ENCODE peak calls at places on chromosome 10, in four cellular contexts. P is body of pancreas, Z is cardiac muscle cell, I is HepG2. R is an unnamed sample.

GRCh38 chr10:72692897-72693598 is 1.1 kb downstream of the MCU start:
- DNase-seq in P (no peak), Z (peak; percentile 19), I (no peak), R (peak; percentile 61)

GRCh38 chr10:58513189-58514101 is 773 bp downstream of the BICC1 start:
- DNase-seq in P (peak; percentile 46), Z (peak; percentile 65), I (no peak), R (peak; percentile 51)

GRCh38 chr10:73998623-73999622 is 1.0 kb downstream of the VCL start:
- DNase-seq in P (peak; percentile 69), Z (peak; percentile 65), I (peak; percentile 27), R (peak; percentile 72)

GRCh38 chr10:68103867-68104255 is 5.4 kb upstream of the MYPN start:
- DNase-seq in P (no peak), Z (no peak), I (no peak), R (no peak)

GRCh38 chr10:29534590-29534989 is 100.2 kb downstream of the SVIL start:
- DNase-seq in P (no peak), Z (no peak), I (no peak), R (no peak)

GRCh38 chr10:6119423-6119822 is 30.6 kb downstream of the RBM17 start:
- DNase-seq in P (no peak), Z (no peak), I (no peak), R (no peak)

GRCh38 chr10:69383485-69384089 is 33.1 kb downstream of the TACR2 start:
- DNase-seq in P (no peak), Z (no peak), I (peak; percentile 13), R (no peak)

GRCh38 chr10:8095962-8096361 is 41.5 kb downstream of the GATA3 start:
- DNase-seq in P (no peak), Z (no peak), I (no peak), R (no peak)

GRCh38 chr10:115417585-115418265 is 324.6 kb downstream of the ATRNL1 start:
- DNase-seq in P (peak; percentile 36), Z (peak; percentile 64), I (peak; percentile 60), R (no peak)

GRCh38 chr10:23171232-23171876 is 20.8 kb upstream of the PTF1A start:
- DNase-seq in P (peak; percentile 56), Z (peak; percentile 84), I (no peak), R (no peak)

GRCh38 chr10:49281461-49281860 is 17.5 kb upstream of the C10orf71 start:
- DNase-seq in P (no peak), Z (no peak), I (no peak), R (no peak)

GRCh38 chr10:33422779-33423520 is 88.5 kb upstream of the NRP1 start:
- DNase-seq in P (peak; percentile 93), Z (no peak), I (no peak), R (no peak)

GRCh38 chr10:6299743-6300105 is 97.0 kb downstream of the PFKFB3 start:
- DNase-seq in P (no peak), Z (no peak), I (no peak), R (no peak)

GRCh38 chr10:44821290-44821689 is 89.8 kb upstream of the TMEM72 start:
- DNase-seq in P (no peak), Z (no peak), I (peak; percentile 13), R (no peak)

GRCh38 chr10:91206427-91206826 is 14.0 kb upstream of the PCGF5 start:
- DNase-seq in P (no peak), Z (no peak), I (peak; percentile 57), R (no peak)

GRCh38 chr10:69335063-69335587 is 56.8 kb downstream of the HK1 start:
- DNase-seq in P (peak; percentile 67), Z (no peak), I (no peak), R (no peak)

GRCh38 chr10:29239569-29240472 is 49.0 kb upstream of the LYZL1 start:
- DNase-seq in P (no peak), Z (peak; percentile 51), I (peak; percentile 57), R (no peak)

GRCh38 chr10:112675560-112676083 is 228.6 kb downstream of the VTI1A start:
- DNase-seq in P (no peak), Z (no peak), I (no peak), R (no peak)

GRCh38 chr10:103153765-103154197 is 39.3 kb downstream of the NT5C2 start:
- DNase-seq in P (no peak), Z (no peak), I (peak; percentile 29), R (no peak)

GRCh38 chr10:70578371-70578947 is 24.1 kb downstream of the PRF1 start:
- DNase-seq in P (peak; percentile 18), Z (peak; percentile 29), I (peak; percentile 68), R (no peak)

GRCh38 chr10:104941662-104942061 is 300.6 kb downstream of the SORCS3 start:
- DNase-seq in P (no peak), Z (peak; percentile 34), I (no peak), R (no peak)

GRCh38 chr10:44046605-44047004 is 338.3 kb downstream of the CXCL12 start:
- DNase-seq in P (peak; percentile 62), Z (no peak), I (no peak), R (no peak)

GRCh38 chr10:114758331-114758730 is 63.2 kb upstream of the FHIP2A start:
- DNase-seq in P (no peak), Z (no peak), I (no peak), R (no peak)

GRCh38 chr10:69750011-69750373 is 51.7 kb upstream of the COL13A1 start:
- DNase-seq in P (no peak), Z (no peak), I (no peak), R (no peak)

GRCh38 chr10:62817120-62817762 is 1.1 kb upstream of the EGR2 start:
- DNase-seq in P (peak; percentile 49), Z (peak; percentile 41), I (no peak), R (peak; percentile 56)

GRCh38 chr10:118096022-118096421 is 49.3 kb upstream of the RAB11FIP2 start:
- DNase-seq in P (no peak), Z (no peak), I (no peak), R (no peak)

GRCh38 chr10:122845783-122846332 is at the start of gene CUZD1:
- DNase-seq in P (peak; percentile 97), Z (no peak), I (no peak), R (no peak)

GRCh38 chr10:126133906-126134703 is 237.7 kb downstream of the FANK1 start:
- DNase-seq in P (no peak), Z (no peak), I (no peak), R (no peak)

GRCh38 chr10:73931767-73932624 is 21.1 kb downstream of the PLAU start:
- DNase-seq in P (peak; percentile 74), Z (no peak), I (peak; percentile 32), R (peak; percentile 40)

GRCh38 chr10:21626457-21627161 is 92.6 kb downstream of the MLLT10 start:
- DNase-seq in P (no peak), Z (no peak), I (no peak), R (no peak)

GRCh38 chr10:133058267-133059092 is 29.2 kb upstream of the ADGRA1 start:
- DNase-seq in P (no peak), Z (no peak), I (no peak), R (no peak)

DNA sequence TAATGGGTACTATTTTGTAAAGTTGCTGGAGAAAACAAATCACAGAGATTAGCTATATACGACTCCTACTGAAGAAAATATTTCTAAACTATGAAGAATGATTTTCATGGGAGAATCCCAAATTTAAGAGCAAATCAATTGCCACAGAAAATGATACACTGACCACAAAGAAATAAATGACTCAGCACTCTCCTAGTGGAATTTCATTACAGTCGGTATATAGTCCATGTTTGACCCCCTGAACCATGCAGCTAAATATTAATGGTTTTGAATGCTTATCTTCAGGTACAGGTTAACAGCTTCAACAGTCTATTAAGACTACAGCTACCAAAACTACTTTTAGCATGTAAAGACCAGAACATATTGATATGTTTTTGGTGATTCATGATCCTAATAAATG is 65.0 kb downstream of the IDE start:
- DNase-seq in P (no peak), Z (no peak), I (no peak), R (no peak)
- H3K36me3 ChIP-seq in P (peaks cover 7% of the 10 kb centered on the region), Z (peaks cover 9% of the 10 kb centered on the region), I (peaks cover 55% of the 10 kb centered on the region), R (peaks cover 3% of the 10 kb centered on the region)

GRCh38 chr10:125016123-125016522 is 74.2 kb downstream of the ZRANB1 start:
- DNase-seq in P (no peak), Z (no peak), I (no peak), R (no peak)

GRCh38 chr10:125018576-125019143 is 76.7 kb downstream of the ZRANB1 start:
- DNase-seq in P (no peak), Z (no peak), I (no peak), R (no peak)

GRCh38 chr10:125014984-125015944 is 73.3 kb downstream of the ZRANB1 start:
- DNase-seq in P (no peak), Z (no peak), I (no peak), R (no peak)

GRCh38 chr10:125017547-125018298 is 75.8 kb downstream of the ZRANB1 start:
- DNase-seq in P (no peak), Z (no peak), I (no peak), R (no peak)

DNA sequence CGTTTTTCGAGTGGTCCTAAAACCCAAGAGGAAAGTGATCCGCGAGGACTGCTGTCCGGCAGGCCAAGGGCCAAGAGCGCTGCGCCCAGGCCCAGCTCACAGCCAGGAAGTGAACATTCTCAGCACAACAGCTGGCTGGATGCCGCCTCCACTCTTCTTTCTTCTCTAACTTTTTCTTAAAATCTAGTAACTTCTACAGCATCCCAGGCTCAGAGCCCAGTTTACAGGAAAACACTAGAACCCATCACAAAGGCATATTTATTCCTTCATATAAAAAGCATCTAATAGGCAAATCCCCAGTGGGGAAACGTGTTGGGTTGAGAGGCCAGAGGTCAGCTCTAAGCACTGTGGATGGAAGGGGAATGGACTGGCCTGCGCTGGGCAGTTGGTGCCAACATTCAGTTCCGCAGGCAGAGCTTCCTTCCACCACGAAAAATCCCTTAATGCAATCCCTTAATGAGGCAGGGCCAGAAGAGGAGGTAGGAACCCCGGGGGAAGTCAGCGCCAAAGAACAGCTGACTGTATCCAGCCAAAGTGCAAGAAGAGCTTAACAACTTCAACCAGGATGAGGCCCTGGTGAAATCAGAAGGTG is 74.8 kb downstream of the ZRANB1 start:
- DNase-seq in P (peak; percentile 48), Z (no peak), I (no peak), R (no peak)
- H3K27ac ChIP-seq in P (peak overlapping the region; percentile 35), Z (no peak overlapping the region), I (no peak overlapping the region), R (peak overlapping the region; percentile 27)

GRCh38 chr10:96618648-96619047 is 31.8 kb upstream of the TM9SF3 start:
- DNase-seq in P (peak; percentile 85), Z (peak; percentile 38), I (no peak), R (peak; percentile 57)

GRCh38 chr10:96619120-96619519 is 32.3 kb upstream of the TM9SF3 start:
- DNase-seq in P (no peak), Z (peak; percentile 31), I (no peak), R (no peak)

GRCh38 chr10:96619803-96620773 is 33.3 kb upstream of the TM9SF3 start:
- DNase-seq in P (no peak), Z (peak; percentile 66), I (no peak), R (peak; percentile 34)

GRCh38 chr10:96614515-96614914 is 27.7 kb upstream of the TM9SF3 start:
- DNase-seq in P (no peak), Z (peak; percentile 21), I (peak; percentile 24), R (peak; percentile 76)

GRCh38 chr10:96616961-96617360 is 30.1 kb upstream of the TM9SF3 start:
- DNase-seq in P (no peak), Z (no peak), I (no peak), R (no peak)
- H3K36me3 ChIP-seq in P (no peaks in the 10 kb centered on the region), Z (no peaks in the 10 kb centered on the region), I (no peaks in the 10 kb centered on the region), R (no peaks in the 10 kb centered on the region)

DNA sequence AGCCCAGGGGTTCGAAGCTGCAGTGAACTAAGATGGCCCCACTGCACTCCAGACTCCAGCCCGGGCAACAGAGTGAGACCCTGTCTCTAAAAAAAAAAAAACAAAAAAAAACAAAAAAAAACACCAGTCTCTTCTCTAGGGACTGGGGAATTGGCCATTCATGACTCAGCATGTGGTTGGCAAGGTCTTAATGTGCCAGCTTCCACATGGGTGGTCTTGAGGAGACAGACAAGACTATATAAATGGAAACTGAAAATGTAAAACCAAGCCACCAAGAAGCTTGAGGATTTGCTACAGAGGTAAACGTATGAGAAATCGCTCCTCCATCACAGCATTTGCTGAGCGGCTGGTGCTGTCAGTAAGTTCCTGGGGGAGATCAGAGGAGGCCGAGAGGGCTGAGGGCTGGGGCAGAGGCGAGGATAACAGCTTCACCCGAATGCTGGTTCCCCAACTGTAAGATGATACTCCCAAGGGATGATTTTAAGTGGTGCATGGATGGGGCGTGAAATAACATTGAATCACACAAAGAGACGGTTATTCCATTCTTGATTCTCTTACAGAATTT is 128.7 kb downstream of the C10orf105 start:
- DNase-seq in P (no peak), Z (no peak), I (no peak), R (no peak)
- H3K27ac ChIP-seq in P (no peak overlapping the region), Z (no peak overlapping the region), I (no peak overlapping the region), R (no peak overlapping the region)